ENCODE peak calls at places on chromosome 13, in five cellular contexts. C is psoas muscle; D is CD8-positive, alpha-beta T cell; J is adrenal gland; L is A549. Q is an unnamed sample.

GRCh38 chr13:111614009-111614408 is 293.6 kb downstream of the TEX29 start:
- DNase-seq in C (no peak), D (no peak), L (no peak), J (no peak), Q (no peak)

GRCh38 chr13:74103970-74104555 is 30.1 kb downstream of the KLF12 start:
- DNase-seq in C (no peak), L (no peak), D (no peak), J (no peak), Q (no peak)

GRCh38 chr13:76795701-76796695 is 90.2 kb downstream of the KCTD12 start:
- DNase-seq in J (no peak), C (no peak), D (no peak), L (no peak), Q (no peak)

GRCh38 chr13:20995245-20995829 is 66.0 kb downstream of the LATS2 start:
- DNase-seq in L (no peak), D (no peak), J (peak; percentile 11), C (no peak), Q (no peak)

GRCh38 chr13:95485045-95485517 is 67.4 kb upstream of the CLDN10 start:
- DNase-seq in D (no peak), L (peak; percentile 34), C (no peak), J (no peak), Q (no peak)

GRCh38 chr13:62564770-62565169 is 1149.1 kb upstream of the PCDH20 start:
- DNase-seq in L (no peak), D (no peak), C (no peak), J (no peak), Q (no peak)

GRCh38 chr13:50989476-50989875 is 79.9 kb downstream of the RNASEH2B start:
- DNase-seq in J (no peak), D (no peak), L (peak; percentile 26), C (peak; percentile 54), Q (no peak)

GRCh38 chr13:98890186-98890585 is 87.7 kb downstream of the DOCK9 start:
- DNase-seq in L (no peak), C (no peak), J (no peak), D (no peak), Q (no peak)

GRCh38 chr13:109989686-109990085 is 203.3 kb upstream of the IRS2 start:
- DNase-seq in D (no peak), C (no peak), J (no peak), L (no peak), Q (no peak)

GRCh38 chr13:20534038-20534608 is 8.5 kb upstream of the CRYL1 start:
- DNase-seq in C (no peak), J (no peak), L (no peak), D (no peak), Q (no peak)

GRCh38 chr13:44698076-44698475 is 121.9 kb upstream of the TSC22D1 start:
- DNase-seq in C (no peak), J (no peak), L (no peak), D (no peak), Q (no peak)

GRCh38 chr13:64278493-64278892 is 2862.8 kb upstream of the PCDH20 start:
- DNase-seq in D (no peak), C (no peak), L (no peak), J (no peak), Q (no peak)

GRCh38 chr13:113399755-113400149 is 35.8 kb upstream of the GRTP1 start:
- DNase-seq in D (no peak), J (no peak), L (no peak), C (no peak), Q (no peak)

GRCh38 chr13:76293751-76294150 is 592.5 kb downstream of the KCTD12 start:
- DNase-seq in J (no peak), L (peak; percentile 1), C (no peak), D (no peak), Q (no peak)

GRCh38 chr13:51771418-51772104 is 32.4 kb downstream of the DHRS12 start:
- DNase-seq in C (no peak), L (no peak), J (no peak), D (no peak), Q (no peak)

GRCh38 chr13:32414580-32414979 is 13.3 kb downstream of the N4BP2L1 start:
- DNase-seq in J (no peak), C (no peak), L (no peak), D (no peak), Q (no peak)

GRCh38 chr13:101893021-101893420 is 440.5 kb downstream of the ITGBL1 start:
- DNase-seq in C (no peak), L (no peak), J (peak; percentile 20), D (no peak), Q (no peak)

GRCh38 chr13:111909971-111910671 is 156.8 kb upstream of the SOX1 start:
- DNase-seq in D (no peak), J (peak; percentile 3), L (no peak), C (no peak), Q (no peak)

GRCh38 chr13:37386276-37386675 is 212.3 kb downstream of the POSTN start:
- DNase-seq in L (no peak), D (no peak), J (no peak), C (no peak), Q (no peak)

GRCh38 chr13:45674908-45675307 is 27.2 kb upstream of the CBY2 start:
- DNase-seq in L (no peak), C (no peak), J (no peak), D (no peak), Q (no peak)

GRCh38 chr13:58949646-58950045 is 1214.1 kb downstream of the DIAPH3 start:
- DNase-seq in L (no peak), C (no peak), D (no peak), J (no peak), Q (no peak)

GRCh38 chr13:21436582-21436981 is 22.5 kb downstream of the ZDHHC20 start:
- DNase-seq in C (no peak), J (no peak), L (no peak), D (no peak), Q (peak; percentile 48)

GRCh38 chr13:74090869-74091605 is 43.2 kb downstream of the KLF12 start:
- DNase-seq in C (no peak), D (no peak), L (no peak), J (no peak), Q (no peak)

GRCh38 chr13:21698975-21699679 is 28.3 kb downstream of the FGF9 start:
- DNase-seq in D (no peak), C (no peak), L (no peak), J (no peak), Q (no peak)

GRCh38 chr13:113666951-113667701 is at the start of gene GRK1:
- DNase-seq in D (no peak), J (no peak), L (no peak), C (peak; percentile 45), Q (no peak)

GRCh38 chr13:65378943-65379519 is 1851.1 kb downstream of the PCDH9 start:
- DNase-seq in D (no peak), C (no peak), L (peak; percentile 18), J (no peak), Q (no peak)

GRCh38 chr13:100173203-100173602 is 84.3 kb downstream of the PCCA start:
- DNase-seq in J (no peak), D (no peak), L (no peak), C (no peak), Q (no peak)

GRCh38 chr13:100175078-100175802 is 86.3 kb downstream of the PCCA start:
- DNase-seq in C (no peak), J (no peak), D (no peak), L (no peak), Q (no peak)

GRCh38 chr13:100175803-100176182 is 86.9 kb downstream of the PCCA start:
- DNase-seq in L (no peak), C (no peak), J (no peak), D (no peak), Q (no peak)

GRCh38 chr13:100176781-100177389 is 88.0 kb downstream of the PCCA start:
- DNase-seq in D (no peak), L (no peak), C (no peak), J (no peak), Q (no peak)
- H3K4me3 ChIP-seq in D (no peak overlapping the region), L (no peak overlapping the region), C (no peak overlapping the region), J (no peak overlapping the region), Q (no peak overlapping the region)

GRCh38 chr13:84571264-84571663 is 689.0 kb upstream of the SLITRK1 start:
- DNase-seq in J (no peak), L (no peak), C (no peak), D (no peak), Q (no peak)
- TF ChIP-seq CTCF in J (no peak), L (no peak), C (no peak), D (no peak), Q (no peak)

DNA sequence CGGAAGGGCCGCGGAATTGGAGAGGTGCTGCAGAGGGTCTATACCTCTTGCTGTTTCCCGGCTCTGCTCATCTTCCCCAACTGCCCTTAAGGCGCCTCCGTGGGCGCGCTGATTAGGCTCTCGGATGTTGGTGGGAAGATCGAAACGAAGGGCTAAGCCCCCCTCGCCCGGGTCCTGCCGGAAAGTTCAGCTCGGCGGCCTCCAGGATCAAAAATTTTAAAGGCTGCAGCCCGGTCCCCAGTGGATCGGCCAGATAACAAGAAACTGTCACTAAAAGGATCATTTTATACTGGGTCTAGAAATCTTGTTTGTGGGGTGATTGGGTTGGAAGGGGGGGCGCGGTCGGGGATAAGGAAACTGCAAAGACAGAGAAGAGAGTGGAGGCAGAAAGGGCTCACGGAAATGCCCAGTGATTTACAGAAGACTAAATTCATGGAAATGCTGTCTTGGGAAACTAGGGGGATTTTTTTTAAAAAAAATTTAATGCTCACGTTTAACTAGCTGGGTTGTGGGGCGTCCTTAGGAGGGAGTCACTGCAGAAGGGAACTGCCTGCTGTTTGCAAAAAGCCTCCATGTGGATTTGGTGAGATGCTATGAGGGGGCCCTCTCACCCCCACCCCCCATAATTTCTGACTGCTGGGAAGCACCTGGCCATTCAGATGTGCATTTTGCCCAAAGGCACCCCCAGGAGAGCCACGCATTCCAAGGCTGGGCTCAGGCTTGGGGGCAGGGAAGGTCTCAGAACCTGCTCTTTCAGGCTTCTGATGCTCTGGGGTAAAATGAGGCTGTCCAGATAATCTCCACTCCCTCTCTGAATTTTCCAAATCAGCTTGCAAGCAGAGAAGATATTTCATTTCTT is 7.7 kb downstream of the CDX2 start:
- DNase-seq in C (no peak), D (no peak), L (no peak), J (no peak), Q (no peak)
- H3K4me3 ChIP-seq in C (peak overlapping the region; percentile 56), D (no peak overlapping the region), L (peak overlapping the region; percentile 58), J (no peak overlapping the region), Q (no peak overlapping the region)

GRCh38 chr13:39284801-39285388 is 246.6 kb downstream of the NHLRC3 start:
- DNase-seq in C (no peak), J (no peak), L (no peak), D (no peak), Q (no peak)
- TF ChIP-seq CTCF in C (no peak), J (no peak), L (no peak), D (no peak), Q (no peak)

GRCh38 chr13:24745516-24745860 is 18.5 kb upstream of the RNF17 start:
- DNase-seq in D (no peak), J (no peak), L (no peak), C (no peak), Q (no peak)

GRCh38 chr13:24744247-24744646 is 19.7 kb upstream of the RNF17 start:
- DNase-seq in L (no peak), D (no peak), C (no peak), J (no peak), Q (no peak)

GRCh38 chr13:24747248-24748151 is 16.5 kb upstream of the RNF17 start:
- DNase-seq in C (no peak), L (peak; percentile 41), D (no peak), J (no peak), Q (peak; percentile 78)

GRCh38 chr13:24745861-24746617 is 17.9 kb upstream of the RNF17 start:
- DNase-seq in D (no peak), J (no peak), C (no peak), L (no peak), Q (peak; percentile 55)

GRCh38 chr13:24746618-24747247 is 17.2 kb upstream of the RNF17 start:
- DNase-seq in D (no peak), C (no peak), J (no peak), L (peak; percentile 28), Q (peak; percentile 59)
- H3K4me3 ChIP-seq in D (no peak overlapping the region), C (peak overlapping the region; percentile 56), J (no peak overlapping the region), L (peak overlapping the region; percentile 52), Q (peak overlapping the region; percentile 54)

GRCh38 chr13:36131215-36131930 is at the start of gene DCLK1:
- DNase-seq in C (peak; percentile 88), D (no peak), J (no peak), L (no peak), Q (no peak)
- TF ChIP-seq CTCF in C (no peak), D (no peak), J (no peak), L (no peak), Q (no peak)

Q was measured in GM12865.